ENCODE peak calls at places on chromosomes 4 and X, in four cellular contexts. V, U, N and R are unnamed samples. For H3K4me1, the result is how much of the 10 kb centered on the place peaks cover.

GRCh38 chrX:34880656-34881055 is 61.9 kb upstream of the FAM47B start:
- DNase-seq in V (no peak), U (peak), N (peak), R (no peak)

GRCh38 chr4:162056947-162057346 is 106.9 kb downstream of the FSTL5 start:
- DNase-seq in V (no peak), U (no peak), N (no peak), R (no peak)

GRCh38 chr4:183130328-183131155 is 31.5 kb downstream of the WWC2 start:
- DNase-seq in V (peak), U (peak), N (peak), R (no peak)

GRCh38 chr4:53705151-53705764 is 114.0 kb upstream of the LNX1 start:
- DNase-seq in V (no peak), U (peak), N (no peak), R (no peak)

GRCh38 chrX:142977128-142977914 is 48.4 kb upstream of the SPANXN4 start:
- DNase-seq in V (no peak), U (no peak), N (no peak), R (no peak)

GRCh38 chrX:3320471-3321046 is 25.9 kb downstream of the MXRA5 start:
- DNase-seq in V (no peak), U (no peak), N (peak), R (no peak)

GRCh38 chrX:1452497-1453389 is at the start of gene ASMTL:
- DNase-seq in V (peak), U (peak), N (peak), R (peak)

GRCh38 chr4:147747787-147748454 is 16.0 kb downstream of the ARHGAP10 start:
- DNase-seq in V (no peak), U (no peak), N (no peak), R (no peak)

GRCh38 chrX:70422886-70423336 is at the start of gene GDPD2:
- DNase-seq in V (no peak), U (no peak), N (no peak), R (no peak)

GRCh38 chrX:46758163-46758955 is 559 bp downstream of the SLC9A7 start:
- DNase-seq in V (no peak), U (peak), N (peak), R (peak)

GRCh38 chr4:6426571-6427438 is 45.6 kb downstream of the PPP2R2C start:
- DNase-seq in V (no peak), U (no peak), N (no peak), R (no peak)

GRCh38 chr4:87188063-87188462 is 32.4 kb downstream of the KLHL8 start:
- DNase-seq in V (no peak), U (no peak), N (peak), R (no peak)

GRCh38 chrX:131827935-131828334 is 195.2 kb upstream of the STK26 start:
- DNase-seq in V (no peak), U (peak), N (no peak), R (peak)

GRCh38 chr4:60605651-60606354 is 594.3 kb upstream of the ADGRL3 start:
- DNase-seq in V (no peak), U (peak), N (peak), R (no peak)

GRCh38 chr4:133372699-133373098 is 223.6 kb downstream of the PCDH10 start:
- DNase-seq in V (no peak), U (no peak), N (no peak), R (no peak)

GRCh38 chrX:150984164-150984824 is 1.2 kb downstream of the HMGB3 start:
- DNase-seq in V (no peak), U (peak), N (no peak), R (no peak)

GRCh38 chrX:135432881-135433521 is 11.3 kb downstream of the SMIM10L2A start:
- DNase-seq in V (no peak), U (no peak), N (no peak), R (no peak)

GRCh38 chr4:48902266-48902665 is 4.3 kb downstream of the OCIAD2 start:
- DNase-seq in V (no peak), U (peak), N (peak), R (no peak)

GRCh38 chr4:121698119-121698732 is 1.4 kb upstream of the ANXA5 start:
- DNase-seq in V (peak), U (peak), N (no peak), R (no peak)

GRCh38 chr4:17367201-17367600 is 144.7 kb downstream of the QDPR start:
- DNase-seq in V (no peak), U (peak), N (no peak), R (no peak)

GRCh38 chr4:137510866-137511265 is 21.4 kb downstream of the PCDH18 start:
- DNase-seq in V (no peak), U (peak), N (peak), R (no peak)

GRCh38 chrX:135340827-135341226 is 31.5 kb downstream of the ETDC start:
- DNase-seq in V (no peak), U (peak), N (peak), R (no peak)

GRCh38 chr4:53693909-53694308 is 102.6 kb upstream of the LNX1 start:
- DNase-seq in V (no peak), U (no peak), N (no peak), R (no peak)

GRCh38 chrX:107769581-107770317 is 5.8 kb downstream of the TSC22D3 start:
- DNase-seq in V (no peak), U (no peak), N (no peak), R (no peak)

GRCh38 chr4:60897415-60897814 is 302.7 kb upstream of the ADGRL3 start:
- DNase-seq in V (no peak), U (no peak), N (no peak), R (no peak)

GRCh38 chrX:7115557-7115956 is 32.0 kb upstream of the STS start:
- DNase-seq in V (peak), U (no peak), N (no peak), R (no peak)

GRCh38 chrX:15674899-15675489 is 10.4 kb upstream of the CLTRN start:
- DNase-seq in V (peak), U (peak), N (peak), R (peak)

GRCh38 chrX:68462653-68463052 is 29.4 kb upstream of the OPHN1 start:
- DNase-seq in V (no peak), U (peak), N (peak), R (no peak)

GRCh38 chr4:98584265-98584664 is 74.1 kb downstream of the TSPAN5 start:
- DNase-seq in V (no peak), U (no peak), N (peak), R (no peak)

GRCh38 chr4:6354119-6354518 is 84.5 kb downstream of the WFS1 start:
- DNase-seq in V (no peak), U (no peak), N (no peak), R (no peak)

GRCh38 chrX:124215786-124216185 is 116.7 kb upstream of the TEX13D start:
- DNase-seq in V (no peak), U (no peak), N (no peak), R (no peak)

GRCh38 chr4:96603635-96604034 is 763.7 kb downstream of the PDHA2 start:
- DNase-seq in V (no peak), U (no peak), N (no peak), R (no peak)
- H3K4me1 ChIP-seq in V (under half), U (under half), N (under half), R (under half)

GRCh38 chr4:128283071-128283470 is 4.5 kb downstream of the PGRMC2 start:
- DNase-seq in V (no peak), U (no peak), N (no peak), R (no peak)

GRCh38 chr4:128282516-128282915 is 5.1 kb downstream of the PGRMC2 start:
- DNase-seq in V (no peak), U (no peak), N (no peak), R (no peak)

GRCh38 chr4:128286474-128287158 is 997 bp downstream of the PGRMC2 start:
- DNase-seq in V (no peak), U (peak), N (peak), R (no peak)

GRCh38 chr4:128285085-128286023 is 2.3 kb downstream of the PGRMC2 start:
- DNase-seq in V (no peak), U (peak), N (no peak), R (no peak)

DNA sequence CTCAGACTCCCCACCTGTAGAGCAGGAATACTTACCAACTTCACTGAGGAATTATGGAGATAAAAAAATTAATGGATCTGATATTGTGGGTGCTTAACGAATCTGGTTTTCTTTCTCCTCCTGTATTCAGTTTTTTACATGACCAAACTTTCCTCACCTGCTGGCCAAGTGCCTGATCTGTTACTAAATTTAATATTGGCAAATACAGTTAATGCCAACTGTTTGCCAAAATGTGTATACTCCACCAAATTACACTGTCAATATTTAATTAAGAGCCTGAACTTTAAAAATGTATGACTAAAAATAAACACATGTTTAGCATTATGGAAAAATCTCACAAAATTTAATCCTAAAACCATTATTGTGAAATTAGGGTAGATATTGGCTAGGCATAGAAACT is 3.3 kb downstream of the PGRMC2 start:
- DNase-seq in V (no peak), U (no peak), N (no peak), R (no peak)
- H3K4me3 ChIP-seq in V (peak), U (peak), N (peak), R (no peak)

GRCh38 chrX:148495156-148495555 is 5.3 kb upstream of the AFF2 start:
- DNase-seq in V (no peak), U (no peak), N (no peak), R (no peak)

GRCh38 chrX:148492057-148492456 is 8.4 kb upstream of the AFF2 start:
- DNase-seq in V (no peak), U (no peak), N (no peak), R (no peak)
- H3K27ac ChIP-seq in V (no peak), U (no peak), N (no peak), R (no peak)

GRCh38 chr4:156959298-156959702 is 12.3 kb downstream of the PDGFC start:
- DNase-seq in V (no peak), U (peak), N (peak), R (no peak)

GRCh38 chr4:156958276-156959074 is 13.1 kb downstream of the PDGFC start:
- DNase-seq in V (no peak), U (peak), N (no peak), R (no peak)

GRCh38 chr4:156956947-156957346 is 14.7 kb downstream of the PDGFC start:
- DNase-seq in V (no peak), U (no peak), N (no peak), R (no peak)

GRCh38 chr4:156956359-156956758 is 15.2 kb downstream of the PDGFC start:
- DNase-seq in V (no peak), U (no peak), N (no peak), R (no peak)

DNA sequence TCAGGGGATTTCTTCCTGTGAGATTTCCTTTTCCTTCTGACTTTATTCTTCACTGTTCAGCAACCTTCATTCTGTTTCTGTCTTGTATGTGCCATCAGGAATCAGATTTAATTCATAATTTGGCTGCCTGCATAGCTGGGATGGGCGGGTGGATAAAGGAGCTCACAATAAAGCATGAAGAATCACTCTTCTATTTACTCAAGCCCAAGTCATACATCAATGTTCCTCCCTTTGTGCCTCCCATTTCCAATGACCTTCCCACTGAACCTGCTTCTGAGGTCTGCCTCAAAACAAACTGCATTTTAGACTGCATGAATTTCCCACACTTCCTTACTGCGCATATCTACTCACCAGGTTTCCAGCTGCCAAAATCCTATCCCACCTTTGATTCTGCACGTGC is 14.0 kb downstream of the PDGFC start:
- DNase-seq in V (no peak), U (no peak), N (no peak), R (no peak)
- H3K4me1 ChIP-seq in V (under half), U (half or more), N (under half), R (under half)